ENCODE peak calls at places on chromosomes 11 and 22, in seven cellular contexts. H is caudate nucleus; J is NCI-H1436 treated with DMSO at 0.1 percent for 48 hours; K is pons; M is kidney glomerular epithelial cell; V is CD8-positive, alpha-beta T cell; Q is stimulated activated CD8-positive, alpha-beta memory T cell treated with anti-CD3 and anti-CD28 coated beads, Interleukin-2, amount 100 ng/mL, for 1 hour. T is an unnamed sample.

GRCh38 chr11:66136752-66137123 is 66.7 kb downstream of the PACS1 start:
- DNase-seq in H (no peak), J (no peak), K (no peak), M (peak; percentile 57), V (no peak), Q (no peak), T (no peak)

GRCh38 chr11:124302756-124303155 is 11.0 kb downstream of the OR8D1 start:
- DNase-seq in H (no peak), J (no peak), K (no peak), M (no peak), V (no peak), Q (no peak), T (no peak)

GRCh38 chr22:50403701-50404101 is 60.6 kb downstream of the PPP6R2 start:
- DNase-seq in H (peak; percentile 9), J (no peak), K (peak; percentile 80), M (no peak), V (no peak), Q (no peak), T (no peak)

GRCh38 chr11:18115360-18116127 is 9.7 kb upstream of the SAAL1 start:
- DNase-seq in H (peak; percentile 36), J (no peak), K (peak; percentile 69), M (peak; percentile 64), V (peak; percentile 66), Q (peak; percentile 41), T (no peak)

GRCh38 chr11:69309800-69310280 is 15.9 kb downstream of the MYEOV start:
- DNase-seq in H (no peak), J (no peak), K (no peak), M (no peak), V (no peak), Q (no peak), T (no peak)

GRCh38 chr11:124762077-124762623 is at the start of gene ESAM:
- DNase-seq in H (no peak), J (no peak), K (no peak), M (no peak), V (peak; percentile 59), Q (peak; percentile 57), T (no peak)

GRCh38 chr11:8249482-8249881 is 14.2 kb downstream of the LMO1 start:
- DNase-seq in H (no peak), J (no peak), K (no peak), M (no peak), V (no peak), Q (no peak), T (no peak)

GRCh38 chr11:1763796-1764661 is at the start of gene CTSD:
- DNase-seq in H (peak; percentile 83), J (no peak), K (peak; percentile 70), M (peak; percentile 45), V (peak; percentile 76), Q (peak; percentile 80), T (peak; percentile 34)

GRCh38 chr11:69963533-69964246 is 114.4 kb upstream of the ANO1 start:
- DNase-seq in H (no peak), J (no peak), K (no peak), M (no peak), V (no peak), Q (no peak), T (no peak)

GRCh38 chr22:46604306-46604690 is 15.9 kb upstream of the GRAMD4 start:
- DNase-seq in H (no peak), J (no peak), K (peak; percentile 73), M (no peak), V (peak; percentile 45), Q (no peak), T (no peak)